ENCODE peak calls at places on chromosomes 12 and 14, in nine cellular contexts. One of them, this sample, is unnamed.

GRCh38 chr12:45601888-45602287 is 127.6 kb upstream of the ARID2 start:
- DNase-seq in GM23248: no peak
- DNase-seq in GM23338: no peak
- DNase-seq in HCT116: no peak
- DNase-seq in PC-9: no peak
- DNase-seq in astrocyte: no peak
- DNase-seq in HepG2: no peak
- DNase-seq in fibroblast of lung: no peak
- DNase-seq in PC-3: no peak
- DNase-seq in this sample: no peak

GRCh38 chr12:6884539-6884938 is 11.4 kb upstream of the SPSB2 start:
- DNase-seq in HCT116: no peak
- DNase-seq in GM23338: peak
- DNase-seq in PC-3: no peak
- DNase-seq in astrocyte: no peak
- DNase-seq in GM23248: no peak
- DNase-seq in HepG2: no peak
- DNase-seq in fibroblast of lung: no peak
- DNase-seq in PC-9: no peak
- DNase-seq in this sample: no peak

GRCh38 chr14:73784065-73784987 is 67.3 kb upstream of the PTGR2 start:
- DNase-seq in PC-9: no peak
- DNase-seq in GM23248: peak
- DNase-seq in GM23338: peak
- DNase-seq in fibroblast of lung: peak
- DNase-seq in astrocyte: peak
- DNase-seq in HepG2: no peak
- DNase-seq in PC-3: peak
- DNase-seq in HCT116: no peak
- DNase-seq in this sample: peak

GRCh38 chr12:123034865-123035264 is 54.4 kb downstream of the ARL6IP4 start:
- DNase-seq in astrocyte: peak
- DNase-seq in fibroblast of lung: peak
- DNase-seq in GM23248: peak
- DNase-seq in PC-9: no peak
- DNase-seq in HepG2: no peak
- DNase-seq in GM23338: no peak
- DNase-seq in PC-3: peak
- DNase-seq in HCT116: no peak
- DNase-seq in this sample: peak

GRCh38 chr14:70622111-70622712 is 19.5 kb upstream of the TTC9 start:
- DNase-seq in PC-9: peak
- DNase-seq in GM23338: peak
- DNase-seq in HepG2: peak
- DNase-seq in PC-3: peak
- DNase-seq in GM23248: peak
- DNase-seq in astrocyte: peak
- DNase-seq in HCT116: peak
- DNase-seq in fibroblast of lung: peak
- DNase-seq in this sample: peak

GRCh38 chr14:67738740-67739504 is 37.2 kb downstream of the RDH12 start:
- DNase-seq in astrocyte: peak
- DNase-seq in HepG2: peak
- DNase-seq in HCT116: peak
- DNase-seq in PC-9: peak
- DNase-seq in GM23338: no peak
- DNase-seq in fibroblast of lung: peak
- DNase-seq in PC-3: peak
- DNase-seq in GM23248: peak
- DNase-seq in this sample: peak

GRCh38 chr12:46926536-46926935 is 100.7 kb upstream of the SLC38A4 start:
- DNase-seq in PC-9: no peak
- DNase-seq in fibroblast of lung: no peak
- DNase-seq in HCT116: no peak
- DNase-seq in HepG2: no peak
- DNase-seq in PC-3: no peak
- DNase-seq in GM23338: no peak
- DNase-seq in astrocyte: no peak
- DNase-seq in GM23248: no peak
- DNase-seq in this sample: no peak

GRCh38 chr14:75531660-75532317 is 9.5 kb downstream of the BATF start:
- DNase-seq in PC-3: peak
- DNase-seq in astrocyte: no peak
- DNase-seq in PC-9: no peak
- DNase-seq in GM23248: no peak
- DNase-seq in fibroblast of lung: no peak
- DNase-seq in HepG2: no peak
- DNase-seq in GM23338: no peak
- DNase-seq in HCT116: no peak
- DNase-seq in this sample: no peak

GRCh38 chr12:119713551-119714031 is 45.7 kb downstream of the PRKAB1 start:
- DNase-seq in fibroblast of lung: no peak
- DNase-seq in PC-9: no peak
- DNase-seq in GM23248: no peak
- DNase-seq in HepG2: no peak
- DNase-seq in PC-3: no peak
- DNase-seq in GM23338: no peak
- DNase-seq in HCT116: no peak
- DNase-seq in astrocyte: no peak
- DNase-seq in this sample: no peak

GRCh38 chr12:25977047-25977446 is 18.6 kb downstream of the RASSF8 start:
- DNase-seq in astrocyte: peak
- DNase-seq in HCT116: no peak
- DNase-seq in GM23338: no peak
- DNase-seq in fibroblast of lung: peak
- DNase-seq in PC-3: no peak
- DNase-seq in GM23248: peak
- DNase-seq in PC-9: no peak
- DNase-seq in HepG2: no peak
- DNase-seq in this sample: peak

GRCh38 chr12:123152823-123153222 is 1.9 kb upstream of the PITPNM2 start:
- DNase-seq in HepG2: no peak
- DNase-seq in GM23338: peak
- DNase-seq in fibroblast of lung: no peak
- DNase-seq in astrocyte: no peak
- DNase-seq in PC-3: no peak
- DNase-seq in HCT116: no peak
- DNase-seq in PC-9: no peak
- DNase-seq in GM23248: no peak
- DNase-seq in this sample: no peak

GRCh38 chr12:117085318-117085947 is 13.8 kb downstream of the TESC start:
- DNase-seq in astrocyte: no peak
- DNase-seq in GM23338: no peak
- DNase-seq in HepG2: no peak
- DNase-seq in fibroblast of lung: no peak
- DNase-seq in GM23248: no peak
- DNase-seq in PC-9: no peak
- DNase-seq in HCT116: no peak
- DNase-seq in PC-3: no peak
- DNase-seq in this sample: no peak

GRCh38 chr14:101181717-101182313 is 278.3 kb upstream of the RTL1 start:
- DNase-seq in PC-3: no peak
- DNase-seq in GM23338: no peak
- DNase-seq in astrocyte: no peak
- DNase-seq in fibroblast of lung: no peak
- DNase-seq in HCT116: no peak
- DNase-seq in HepG2: no peak
- DNase-seq in GM23248: no peak
- DNase-seq in PC-9: no peak
- DNase-seq in this sample: no peak

GRCh38 chr12:49223590-49224369 is 34.9 kb upstream of the TUBA1A start:
- DNase-seq in GM23338: no peak
- DNase-seq in astrocyte: no peak
- DNase-seq in GM23248: no peak
- DNase-seq in HepG2: no peak
- DNase-seq in PC-9: no peak
- DNase-seq in PC-3: no peak
- DNase-seq in HCT116: no peak
- DNase-seq in fibroblast of lung: no peak
- DNase-seq in this sample: no peak

GRCh38 chr12:49227701-49228100 is 37.2 kb upstream of the TUBA1C start:
- DNase-seq in astrocyte: no peak
- DNase-seq in fibroblast of lung: no peak
- DNase-seq in PC-9: no peak
- DNase-seq in GM23338: no peak
- DNase-seq in HCT116: no peak
- DNase-seq in HepG2: no peak
- DNase-seq in GM23248: no peak
- DNase-seq in PC-3: no peak
- DNase-seq in this sample: no peak

GRCh38 chr12:49228653-49229052 is 36.2 kb upstream of the TUBA1C start:
- DNase-seq in HCT116: no peak
- DNase-seq in GM23248: no peak
- DNase-seq in GM23338: no peak
- DNase-seq in PC-3: no peak
- DNase-seq in fibroblast of lung: no peak
- DNase-seq in PC-9: no peak
- DNase-seq in astrocyte: no peak
- DNase-seq in HepG2: no peak
- DNase-seq in this sample: no peak

GRCh38 chr12:49223122-49223521 is 34.2 kb upstream of the TUBA1A start:
- DNase-seq in GM23338: no peak
- DNase-seq in PC-3: no peak
- DNase-seq in GM23248: no peak
- DNase-seq in fibroblast of lung: no peak
- DNase-seq in HepG2: no peak
- DNase-seq in astrocyte: no peak
- DNase-seq in HCT116: no peak
- DNase-seq in PC-9: no peak
- DNase-seq in this sample: no peak

DNA sequence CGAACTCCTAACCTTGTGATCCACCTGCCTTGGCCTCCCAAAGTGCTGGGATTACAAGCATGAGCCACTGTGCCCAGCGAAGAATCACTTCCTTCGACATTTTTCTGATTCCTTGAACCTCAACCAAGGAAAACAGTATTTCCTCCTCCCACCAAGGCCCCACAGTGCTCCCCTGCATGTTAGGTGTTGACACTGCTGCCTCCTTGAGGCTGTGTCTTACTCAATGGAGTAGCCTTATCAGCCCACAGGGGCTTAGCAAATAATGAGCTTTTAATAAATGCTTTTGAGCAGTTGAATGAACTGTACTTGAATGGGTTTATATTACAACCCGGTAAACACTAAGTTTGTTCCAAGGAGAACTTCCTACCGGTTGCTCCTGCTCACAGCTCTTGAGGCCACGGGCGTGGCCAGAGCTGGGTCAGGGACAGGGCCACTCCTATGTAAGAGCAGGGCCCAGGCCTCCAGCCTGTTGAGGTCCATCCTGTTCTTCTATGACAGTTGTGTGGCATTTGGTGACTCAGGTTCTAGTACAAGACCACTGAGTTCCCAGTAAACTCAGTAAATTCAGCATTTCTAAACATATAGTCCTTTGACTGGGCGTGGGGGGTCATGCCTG is 36.8 kb upstream of the TUBA1A start:
- DNase-seq in fibroblast of lung: peak
- DNase-seq in PC-3: peak
- DNase-seq in HepG2: no peak
- DNase-seq in GM23338: peak
- DNase-seq in GM23248: peak
- DNase-seq in astrocyte: peak
- DNase-seq in HCT116: no peak
- DNase-seq in PC-9: peak
- DNase-seq in this sample: no peak
- H2AFZ ChIP-seq in fibroblast of lung: peak
- H2AFZ ChIP-seq in PC-3: peak
- H2AFZ ChIP-seq in HepG2: no peak
- H2AFZ ChIP-seq in GM23338: peak
- H2AFZ ChIP-seq in GM23248: peak
- H2AFZ ChIP-seq in astrocyte: no peak
- H2AFZ ChIP-seq in HCT116: no peak
- H2AFZ ChIP-seq in PC-9: no peak
- H2AFZ ChIP-seq in this sample: no peak

GRCh38 chr14:23141706-23142467 is 22.8 kb upstream of the CEBPE start:
- DNase-seq in GM23248: peak
- DNase-seq in HepG2: no peak
- DNase-seq in HCT116: no peak
- DNase-seq in astrocyte: peak
- DNase-seq in GM23338: no peak
- DNase-seq in fibroblast of lung: peak
- DNase-seq in PC-9: peak
- DNase-seq in PC-3: peak
- DNase-seq in this sample: peak
- TF ChIP-seq EZH2 in GM23248: no peak
- TF ChIP-seq EZH2 in HepG2: no peak
- TF ChIP-seq EZH2 in HCT116: no peak
- TF ChIP-seq EZH2 in astrocyte: no peak
- TF ChIP-seq EZH2 in GM23338: no peak
- TF ChIP-seq EZH2 in fibroblast of lung: no peak
- TF ChIP-seq EZH2 in PC-9: no peak
- TF ChIP-seq EZH2 in PC-3: no peak
- TF ChIP-seq EZH2 in this sample: no peak

GRCh38 chr14:54606631-54607133 is 39.8 kb downstream of the SAMD4A start:
- DNase-seq in HepG2: no peak
- DNase-seq in fibroblast of lung: peak
- DNase-seq in GM23338: no peak
- DNase-seq in astrocyte: peak
- DNase-seq in PC-9: no peak
- DNase-seq in GM23248: peak
- DNase-seq in PC-3: peak
- DNase-seq in HCT116: no peak
- DNase-seq in this sample: peak
- H3K27ac ChIP-seq in HepG2: no peak
- H3K27ac ChIP-seq in fibroblast of lung: peak
- H3K27ac ChIP-seq in GM23338: no peak
- H3K27ac ChIP-seq in astrocyte: peak
- H3K27ac ChIP-seq in PC-9: no peak
- H3K27ac ChIP-seq in GM23248: peak
- H3K27ac ChIP-seq in PC-3: no peak
- H3K27ac ChIP-seq in HCT116: no peak
- H3K27ac ChIP-seq in this sample: no peak

GRCh38 chr12:114686421-114687268 is 2.7 kb upstream of the TBX3 start:
- DNase-seq in HepG2: no peak
- DNase-seq in GM23248: no peak
- DNase-seq in GM23338: peak
- DNase-seq in PC-3: no peak
- DNase-seq in PC-9: no peak
- DNase-seq in astrocyte: no peak
- DNase-seq in fibroblast of lung: no peak
- DNase-seq in HCT116: no peak
- DNase-seq in this sample: no peak

GRCh38 chr12:114685869-114686268 is 1.9 kb upstream of the TBX3 start:
- DNase-seq in astrocyte: no peak
- DNase-seq in PC-9: no peak
- DNase-seq in HCT116: no peak
- DNase-seq in fibroblast of lung: peak
- DNase-seq in GM23338: peak
- DNase-seq in HepG2: no peak
- DNase-seq in PC-3: no peak
- DNase-seq in GM23248: no peak
- DNase-seq in this sample: no peak

GRCh38 chr12:114687802-114688201 is 3.8 kb upstream of the TBX3 start:
- DNase-seq in PC-3: no peak
- DNase-seq in GM23338: peak
- DNase-seq in HepG2: no peak
- DNase-seq in GM23248: no peak
- DNase-seq in astrocyte: no peak
- DNase-seq in fibroblast of lung: peak
- DNase-seq in HCT116: no peak
- DNase-seq in PC-9: no peak
- DNase-seq in this sample: no peak

GRCh38 chr12:114688256-114688845 is 4.4 kb upstream of the TBX3 start:
- DNase-seq in HCT116: no peak
- DNase-seq in PC-3: no peak
- DNase-seq in HepG2: no peak
- DNase-seq in fibroblast of lung: no peak
- DNase-seq in astrocyte: no peak
- DNase-seq in GM23248: no peak
- DNase-seq in PC-9: no peak
- DNase-seq in GM23338: peak
- DNase-seq in this sample: no peak

GRCh38 chr12:114687269-114687605 is 3.3 kb upstream of the TBX3 start:
- DNase-seq in astrocyte: no peak
- DNase-seq in HepG2: no peak
- DNase-seq in GM23248: no peak
- DNase-seq in PC-9: no peak
- DNase-seq in fibroblast of lung: no peak
- DNase-seq in PC-3: no peak
- DNase-seq in HCT116: no peak
- DNase-seq in GM23338: peak
- DNase-seq in this sample: no peak
- H2AFZ ChIP-seq in astrocyte: no peak
- H2AFZ ChIP-seq in HepG2: no peak
- H2AFZ ChIP-seq in GM23248: no peak
- H2AFZ ChIP-seq in PC-9: no peak
- H2AFZ ChIP-seq in fibroblast of lung: no peak
- H2AFZ ChIP-seq in PC-3: no peak
- H2AFZ ChIP-seq in HCT116: no peak
- H2AFZ ChIP-seq in GM23338: no peak
- H2AFZ ChIP-seq in this sample: no peak

This sample was measured in mammary epithelial cell.